ENCODE peak calls at places on chromosomes 13 and 19, in four cellular contexts. H is PC-3; Z is upper lobe of right lung; R is CD8-positive, alpha-beta T cell. Q is an unnamed sample. For H3K4me1 and H3K9me3, the result is how much of the 10 kb centered on the place peaks cover.

GRCh38 chr13:29578300-29579048 is 17.0 kb downstream of the SLC7A1 start:
- DNase-seq in H (no peak), Z (no peak), R (no peak), Q (no peak)

GRCh38 chr13:39047560-39047959 is 9.3 kb downstream of the NHLRC3 start:
- DNase-seq in R (no peak), H (peak), Z (no peak), Q (no peak)

GRCh38 chr19:996051-996838 is 4.0 kb upstream of the GRIN3B start:
- DNase-seq in Z (no peak), H (peak), R (peak), Q (peak)

GRCh38 chr13:91771229-91771628 is 372.8 kb downstream of the GPC5 start:
- DNase-seq in H (no peak), Z (no peak), R (no peak), Q (no peak)

GRCh38 chr13:20191902-20192469 is 752 bp downstream of the GJB2 start:
- DNase-seq in R (no peak), Z (no peak), H (peak), Q (no peak)

GRCh38 chr13:99464441-99464949 is 36.8 kb upstream of the TM9SF2 start:
- DNase-seq in R (no peak), H (no peak), Z (no peak), Q (no peak)

GRCh38 chr13:60148918-60149317 is 14.8 kb downstream of the DIAPH3 start:
- DNase-seq in Z (no peak), H (no peak), R (no peak), Q (no peak)

GRCh38 chr13:107091386-107091785 is 523.4 kb upstream of the ARGLU1 start:
- DNase-seq in Z (no peak), H (no peak), R (no peak), Q (no peak)

GRCh38 chr13:27496851-27497250 is 46.5 kb upstream of the MTIF3 start:
- DNase-seq in R (no peak), Z (no peak), H (no peak), Q (no peak)

GRCh38 chr19:38194061-38194701 is 29.8 kb downstream of the DPF1 start:
- DNase-seq in H (peak), Z (no peak), R (no peak), Q (no peak)

GRCh38 chr19:49818691-49819331 is 722 bp downstream of the MED25 start:
- DNase-seq in R (no peak), Z (no peak), H (no peak), Q (no peak)

GRCh38 chr13:48160879-48161278 is 66.0 kb upstream of the MED4 start:
- DNase-seq in Z (no peak), H (peak), R (no peak), Q (no peak)

GRCh38 chr13:49046002-49046401 is 70.3 kb downstream of the FNDC3A start:
- DNase-seq in H (no peak), R (no peak), Z (no peak), Q (no peak)

GRCh38 chr19:18438331-18439024 is 545 bp upstream of the ISYNA1 start:
- DNase-seq in R (no peak), Z (no peak), H (no peak), Q (no peak)

GRCh38 chr19:53903055-53903680 is 5.9 kb upstream of the CACNG7 start:
- DNase-seq in H (peak), Z (no peak), R (no peak), Q (peak)

GRCh38 chr13:90293793-90294361 is 1053.6 kb upstream of the MIR17HG start:
- DNase-seq in R (no peak), H (no peak), Z (no peak), Q (no peak)

GRCh38 chr13:24651718-24652345 is 28.4 kb upstream of the ATP12A start:
- DNase-seq in Z (no peak), R (no peak), H (peak), Q (no peak)

GRCh38 chr19:53621885-53622710 is 9.7 kb upstream of the DPRX start:
- DNase-seq in R (no peak), Z (no peak), H (no peak), Q (no peak)

GRCh38 chr13:113935523-113935922 is 38.4 kb downstream of the C13orf46 start:
- DNase-seq in H (no peak), Z (peak), R (no peak), Q (no peak)

GRCh38 chr19:48110350-48110966 is at the start of gene PLA2G4C:
- DNase-seq in H (peak), R (peak), Z (peak), Q (peak)

GRCh38 chr19:17703823-17704463 is 15.3 kb upstream of the MAP1S start:
- DNase-seq in H (peak), Z (peak), R (peak), Q (peak)

GRCh38 chr19:14615628-14616027 is 32.7 kb downstream of the CLEC17A start:
- DNase-seq in Z (no peak), H (no peak), R (no peak), Q (no peak)
- H3K4me3 ChIP-seq in Z (no peak), H (no peak), R (no peak), Q (no peak)

GRCh38 chr13:112024577-112024976 is 42.4 kb upstream of the SOX1 start:
- DNase-seq in H (no peak), Z (no peak), R (no peak), Q (no peak)

GRCh38 chr13:112029143-112029542 is 37.8 kb upstream of the SOX1 start:
- DNase-seq in H (no peak), R (no peak), Z (no peak), Q (no peak)

GRCh38 chr13:112032186-112032835 is 34.6 kb upstream of the SOX1 start:
- DNase-seq in H (peak), Z (no peak), R (no peak), Q (no peak)

GRCh38 chr13:112027250-112027649 is 39.7 kb upstream of the SOX1 start:
- DNase-seq in Z (no peak), R (no peak), H (no peak), Q (no peak)

GRCh38 chr13:112028481-112028880 is 38.5 kb upstream of the SOX1 start:
- DNase-seq in H (no peak), R (no peak), Z (no peak), Q (no peak)
- H3K4me1 ChIP-seq in H (under half), R (under half), Z (under half), Q (under half)

GRCh38 chr19:36750066-36750691 is 22.4 kb downstream of the ZNF850 start:
- DNase-seq in R (no peak), H (no peak), Z (no peak), Q (no peak)

GRCh38 chr19:36745870-36746269 is 26.7 kb downstream of the ZNF850 start:
- DNase-seq in R (no peak), H (no peak), Z (no peak), Q (no peak)

GRCh38 chr19:36747750-36748149 is 24.9 kb downstream of the ZNF850 start:
- DNase-seq in Z (no peak), H (no peak), R (no peak), Q (no peak)

GRCh38 chr19:36748431-36749275 is 24.0 kb downstream of the ZNF850 start:
- DNase-seq in Z (no peak), R (no peak), H (no peak), Q (no peak)
- H3K9me3 ChIP-seq in Z (half or more), R (half or more), H (under half), Q (half or more)

DNA sequence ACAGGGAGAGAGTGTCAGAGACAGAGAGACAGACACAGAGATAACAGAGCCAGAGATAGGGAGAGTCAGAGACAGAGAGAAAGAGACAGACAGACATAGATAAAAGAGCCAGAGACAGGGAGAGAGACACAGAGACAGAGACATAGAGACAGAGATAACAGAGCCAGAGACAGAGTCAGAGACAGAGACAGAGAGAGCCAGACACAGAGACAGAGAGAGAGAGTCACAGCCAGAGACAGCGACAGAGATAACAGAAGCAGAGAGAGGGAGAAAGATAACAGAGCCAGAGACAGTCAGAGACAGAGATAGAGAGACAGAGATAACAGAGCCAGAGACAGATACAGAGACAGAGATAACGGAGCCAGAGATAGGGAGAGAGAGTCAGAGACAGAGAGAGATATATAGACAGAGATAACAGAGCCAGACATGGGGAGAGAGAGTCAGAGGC is 865 bp upstream of the TNFSF9 start:
- DNase-seq in H (no peak), Z (no peak), R (no peak), Q (no peak)
- H3K4me3 ChIP-seq in H (peak), Z (peak), R (no peak), Q (peak)

GRCh38 chr19:40810160-40810559 is 11.2 kb downstream of the EGLN2 start:
- DNase-seq in Z (no peak), H (no peak), R (no peak), Q (no peak)
- H3K4me1 ChIP-seq in Z (half or more), H (under half), R (half or more), Q (half or more)

DNA sequence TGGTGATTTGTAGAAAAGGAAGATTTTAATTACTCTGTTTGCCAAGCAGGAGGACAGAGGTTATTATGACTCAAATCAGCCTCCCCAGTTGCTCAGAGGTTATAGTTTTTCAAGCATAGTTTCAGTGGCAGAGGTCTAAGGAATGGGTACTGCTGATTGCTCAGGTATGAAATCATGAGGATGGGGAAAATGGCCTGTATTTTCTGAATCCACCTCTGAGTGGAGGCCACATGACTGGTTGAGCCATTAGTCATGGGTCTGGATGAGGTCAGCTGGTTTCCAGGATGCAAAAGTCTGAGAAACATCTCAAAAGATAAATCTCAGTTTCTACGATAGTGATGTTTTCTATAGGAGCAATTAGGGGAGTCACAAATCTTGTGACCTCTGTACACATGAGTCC is 62.8 kb upstream of the CEACAM8 start:
- DNase-seq in H (no peak), Z (no peak), R (no peak), Q (no peak)
- H3K9me3 ChIP-seq in H (under half), Z (under half), R (under half), Q (under half)

DNA sequence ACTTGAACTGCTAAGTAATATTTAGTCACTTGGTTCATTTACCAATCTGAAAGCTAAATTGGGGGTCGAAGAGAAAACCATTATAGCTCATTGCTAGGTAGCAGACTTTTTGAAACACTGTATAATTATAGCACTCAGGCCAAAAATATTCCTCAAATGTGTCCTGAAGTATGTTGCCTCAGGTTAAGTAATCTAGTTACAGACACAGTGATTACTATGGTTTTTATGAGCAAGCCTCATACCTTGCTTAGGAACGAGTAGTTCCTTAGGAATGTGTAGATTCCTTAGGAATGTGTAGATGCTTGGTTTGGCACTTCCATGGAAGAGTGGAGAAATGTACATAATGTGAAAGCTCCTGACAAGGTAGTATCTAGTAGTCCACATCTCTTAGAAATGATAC is 387.5 kb downstream of the LMO7 start:
- DNase-seq in R (no peak), H (peak), Z (no peak), Q (no peak)
- H3K4me3 ChIP-seq in R (no peak), H (no peak), Z (no peak), Q (no peak)

GRCh38 chr19:2425622-2426581 is 1.5 kb downstream of the TIMM13 start:
- DNase-seq in Z (no peak), R (peak), H (no peak), Q (no peak)

GRCh38 chr19:2423913-2424685 is 3.3 kb downstream of the TIMM13 start:
- DNase-seq in Z (no peak), H (no peak), R (no peak), Q (no peak)

GRCh38 chr19:2421581-2422306 is 5.6 kb downstream of the TIMM13 start:
- DNase-seq in R (no peak), Z (no peak), H (no peak), Q (no peak)

GRCh38 chr19:2424686-2425621 is 2.4 kb downstream of the TIMM13 start:
- DNase-seq in R (peak), H (peak), Z (peak), Q (no peak)

DNA sequence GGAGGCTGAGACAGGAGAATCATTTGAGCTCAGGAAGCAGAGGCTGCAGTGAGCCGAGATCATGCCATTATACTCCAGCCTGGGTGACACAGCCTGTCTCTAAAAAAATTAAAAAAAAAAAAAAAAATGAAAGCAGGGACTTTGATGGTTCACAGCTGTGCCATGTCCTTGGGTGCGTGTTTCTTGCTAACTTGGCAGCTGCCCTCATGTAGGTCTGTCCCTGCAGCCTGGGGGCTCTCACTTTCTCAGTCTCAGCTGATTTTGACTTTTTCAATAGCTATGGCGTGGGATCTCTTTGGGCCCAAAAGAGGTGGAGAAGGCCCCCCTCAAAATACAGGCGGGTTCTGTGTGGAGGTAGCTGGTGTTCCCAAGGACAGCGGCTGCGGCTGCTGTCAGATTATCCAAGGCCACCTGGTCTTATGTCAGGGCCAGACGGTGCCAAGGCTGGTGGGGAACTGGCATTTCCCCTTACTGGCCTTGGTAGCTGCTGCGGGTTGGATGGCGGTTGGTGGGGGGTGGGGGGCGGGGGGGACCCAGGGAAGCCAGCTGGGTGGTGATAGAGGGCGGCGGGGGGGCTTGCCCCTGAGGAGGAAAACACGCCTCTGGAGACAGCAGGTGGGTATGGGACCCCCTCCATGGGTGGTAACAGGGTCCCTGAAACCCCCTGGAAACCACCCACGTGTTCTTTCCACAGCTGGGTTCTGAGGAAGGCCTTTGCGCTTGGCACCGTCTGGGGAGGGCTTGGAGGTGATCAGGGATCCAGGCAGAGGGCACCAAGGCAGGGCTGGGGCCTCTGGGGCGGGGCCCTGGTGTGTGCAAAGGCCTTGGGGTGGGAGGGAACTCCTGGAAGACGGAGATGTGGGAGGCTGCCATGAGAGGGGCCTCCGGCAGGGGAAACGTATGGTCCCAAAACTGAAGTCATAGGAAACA is 4.2 kb downstream of the TIMM13 start:
- DNase-seq in R (no peak), H (no peak), Z (no peak), Q (no peak)
- H3K4me1 ChIP-seq in R (under half), H (under half), Z (under half), Q (under half)

GRCh38 chr19:24002256-24002945 is 84.6 kb upstream of the ZNF254 start:
- DNase-seq in H (no peak), R (no peak), Z (no peak), Q (no peak)

GRCh38 chr19:23996549-23996948 is 81.9 kb downstream of the ZNF726 start:
- DNase-seq in Z (no peak), H (peak), R (no peak), Q (no peak)

GRCh38 chr19:24000656-24001055 is 86.0 kb downstream of the ZNF726 start:
- DNase-seq in Z (no peak), H (no peak), R (no peak), Q (no peak)

GRCh38 chr19:23998568-23998967 is 83.9 kb downstream of the ZNF726 start:
- DNase-seq in H (no peak), R (no peak), Z (no peak), Q (no peak)

DNA sequence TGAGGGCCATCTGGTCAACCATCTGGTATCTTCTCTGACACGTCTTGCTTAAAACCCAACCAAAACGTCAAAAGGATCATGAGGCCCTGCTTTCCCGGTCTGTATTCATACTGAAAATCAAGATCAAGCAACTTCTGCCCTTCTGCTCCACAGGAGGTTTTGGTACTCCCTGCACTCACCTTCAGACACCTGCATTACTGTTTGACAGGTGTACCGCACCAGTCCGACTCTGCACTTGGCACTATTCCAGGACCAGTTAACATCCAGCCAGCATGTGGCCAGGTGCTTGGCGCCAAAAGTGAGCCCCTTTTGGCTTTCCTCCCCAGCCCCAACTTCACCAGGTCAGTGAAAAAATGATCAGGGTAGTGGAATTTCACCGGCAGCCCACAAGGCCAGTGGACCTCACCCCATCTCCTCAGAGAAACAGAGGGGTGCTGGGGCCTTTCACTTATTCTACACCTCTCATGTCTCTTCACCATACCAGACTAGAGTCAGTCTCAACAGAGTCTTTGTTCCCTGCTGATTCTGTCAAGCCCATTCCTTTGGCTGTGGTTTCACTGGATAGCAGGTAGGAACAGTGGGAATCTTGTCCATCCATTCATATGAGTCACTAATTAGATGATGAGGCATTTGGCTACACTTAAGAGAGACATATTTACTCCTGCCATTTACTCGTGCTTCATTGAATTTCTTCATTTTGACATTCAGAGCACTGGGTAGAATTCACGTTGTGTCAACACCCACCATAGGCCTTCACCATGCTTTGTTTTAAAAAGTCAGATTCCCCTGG is 85.3 kb downstream of the ZNF726 start:
- DNase-seq in H (no peak), Z (no peak), R (no peak), Q (no peak)
- H3K9me3 ChIP-seq in H (under half), Z (under half), R (under half), Q (under half)

GRCh38 chr13:33218020-33218419 is 67.5 kb downstream of the STARD13 start:
- DNase-seq in Z (no peak), R (no peak), H (peak), Q (no peak)
- H3K4me3 ChIP-seq in Z (no peak), R (no peak), H (peak), Q (no peak)